ENCODE peak calls at places on chromosome 7, in nine cellular contexts. One of them, this sample, is unnamed. For H3K27me3, the result is how much of the 10 kb centered on the place peaks cover.

GRCh38 chr7:98826400-98826799 is 43.4 kb downstream of the TMEM130 start:
- DNase-seq in neural progenitor cell: no peak
- DNase-seq in PC-3: no peak
- DNase-seq in astrocyte: no peak
- DNase-seq in PC-9: no peak
- DNase-seq in mammary epithelial cell: peak
- DNase-seq in GM23338: no peak
- DNase-seq in GM23248: no peak
- DNase-seq in hepatocyte: no peak
- DNase-seq in this sample: no peak

GRCh38 chr7:137909042-137909441 is 62.3 kb upstream of the DGKI start:
- DNase-seq in GM23338: no peak
- DNase-seq in GM23248: no peak
- DNase-seq in PC-9: no peak
- DNase-seq in astrocyte: peak
- DNase-seq in PC-3: no peak
- DNase-seq in neural progenitor cell: no peak
- DNase-seq in hepatocyte: no peak
- DNase-seq in mammary epithelial cell: no peak
- DNase-seq in this sample: peak

GRCh38 chr7:82624337-82624736 is 180.8 kb upstream of the CACNA2D1 start:
- DNase-seq in hepatocyte: no peak
- DNase-seq in mammary epithelial cell: peak
- DNase-seq in GM23248: peak
- DNase-seq in GM23338: no peak
- DNase-seq in PC-9: no peak
- DNase-seq in astrocyte: peak
- DNase-seq in neural progenitor cell: no peak
- DNase-seq in PC-3: peak
- DNase-seq in this sample: peak

GRCh38 chr7:17986826-17987225 is 40.8 kb downstream of the PRPS1L1 start:
- DNase-seq in neural progenitor cell: no peak
- DNase-seq in PC-9: peak
- DNase-seq in astrocyte: peak
- DNase-seq in GM23248: peak
- DNase-seq in GM23338: no peak
- DNase-seq in PC-3: peak
- DNase-seq in mammary epithelial cell: no peak
- DNase-seq in hepatocyte: peak
- DNase-seq in this sample: peak

GRCh38 chr7:137932881-137933269 is 69.0 kb downstream of the CREB3L2 start:
- DNase-seq in PC-3: peak
- DNase-seq in astrocyte: peak
- DNase-seq in PC-9: no peak
- DNase-seq in hepatocyte: no peak
- DNase-seq in GM23248: peak
- DNase-seq in neural progenitor cell: no peak
- DNase-seq in GM23338: no peak
- DNase-seq in mammary epithelial cell: peak
- DNase-seq in this sample: peak

GRCh38 chr7:140635345-140635744 is 5.3 kb downstream of the DENND2A start:
- DNase-seq in astrocyte: no peak
- DNase-seq in PC-9: no peak
- DNase-seq in hepatocyte: no peak
- DNase-seq in PC-3: no peak
- DNase-seq in mammary epithelial cell: no peak
- DNase-seq in GM23248: no peak
- DNase-seq in neural progenitor cell: no peak
- DNase-seq in GM23338: peak
- DNase-seq in this sample: no peak

GRCh38 chr7:42843209-42843800 is 68.6 kb downstream of the C7orf25 start:
- DNase-seq in PC-3: peak
- DNase-seq in PC-9: no peak
- DNase-seq in neural progenitor cell: peak
- DNase-seq in GM23338: peak
- DNase-seq in mammary epithelial cell: no peak
- DNase-seq in astrocyte: peak
- DNase-seq in hepatocyte: peak
- DNase-seq in GM23248: peak
- DNase-seq in this sample: peak

GRCh38 chr7:148773344-148773743 is 74.6 kb downstream of the CUL1 start:
- DNase-seq in PC-9: no peak
- DNase-seq in mammary epithelial cell: no peak
- DNase-seq in neural progenitor cell: no peak
- DNase-seq in hepatocyte: no peak
- DNase-seq in GM23248: no peak
- DNase-seq in astrocyte: peak
- DNase-seq in PC-3: no peak
- DNase-seq in GM23338: no peak
- DNase-seq in this sample: peak

GRCh38 chr7:101915000-101915399 is 97.6 kb downstream of the CUX1 start:
- DNase-seq in astrocyte: no peak
- DNase-seq in PC-3: no peak
- DNase-seq in GM23338: no peak
- DNase-seq in PC-9: no peak
- DNase-seq in GM23248: no peak
- DNase-seq in mammary epithelial cell: no peak
- DNase-seq in neural progenitor cell: no peak
- DNase-seq in hepatocyte: no peak
- DNase-seq in this sample: no peak

GRCh38 chr7:132291446-132291845 is 284.8 kb downstream of the PLXNA4 start:
- DNase-seq in mammary epithelial cell: no peak
- DNase-seq in GM23338: peak
- DNase-seq in astrocyte: peak
- DNase-seq in hepatocyte: no peak
- DNase-seq in PC-9: no peak
- DNase-seq in GM23248: no peak
- DNase-seq in neural progenitor cell: no peak
- DNase-seq in PC-3: peak
- DNase-seq in this sample: no peak

GRCh38 chr7:43784030-43785001 is 25.8 kb downstream of the BLVRA start:
- DNase-seq in mammary epithelial cell: no peak
- DNase-seq in PC-3: no peak
- DNase-seq in GM23338: no peak
- DNase-seq in neural progenitor cell: no peak
- DNase-seq in PC-9: no peak
- DNase-seq in GM23248: peak
- DNase-seq in astrocyte: no peak
- DNase-seq in hepatocyte: no peak
- DNase-seq in this sample: peak

GRCh38 chr7:44218418-44219201 is 17.8 kb downstream of the YKT6 start:
- DNase-seq in GM23338: peak
- DNase-seq in astrocyte: no peak
- DNase-seq in PC-9: no peak
- DNase-seq in neural progenitor cell: peak
- DNase-seq in PC-3: no peak
- DNase-seq in hepatocyte: no peak
- DNase-seq in GM23248: no peak
- DNase-seq in mammary epithelial cell: no peak
- DNase-seq in this sample: no peak

GRCh38 chr7:36820527-36821170 is 96.4 kb upstream of the AOAH start:
- DNase-seq in GM23338: no peak
- DNase-seq in astrocyte: peak
- DNase-seq in mammary epithelial cell: peak
- DNase-seq in GM23248: peak
- DNase-seq in PC-9: no peak
- DNase-seq in neural progenitor cell: no peak
- DNase-seq in hepatocyte: no peak
- DNase-seq in PC-3: no peak
- DNase-seq in this sample: peak

GRCh38 chr7:107236857-107237256 is 68.1 kb downstream of the HBP1 start:
- DNase-seq in mammary epithelial cell: no peak
- DNase-seq in GM23338: no peak
- DNase-seq in PC-9: no peak
- DNase-seq in hepatocyte: no peak
- DNase-seq in astrocyte: no peak
- DNase-seq in neural progenitor cell: no peak
- DNase-seq in GM23248: no peak
- DNase-seq in PC-3: no peak
- DNase-seq in this sample: no peak

GRCh38 chr7:149381245-149381644 is 79.6 kb downstream of the ZNF777 start:
- DNase-seq in PC-3: peak
- DNase-seq in neural progenitor cell: no peak
- DNase-seq in GM23248: no peak
- DNase-seq in mammary epithelial cell: no peak
- DNase-seq in hepatocyte: no peak
- DNase-seq in astrocyte: no peak
- DNase-seq in GM23338: no peak
- DNase-seq in PC-9: peak
- DNase-seq in this sample: no peak

GRCh38 chr7:3149231-3149960 is 105.7 kb upstream of the CARD11 start:
- DNase-seq in mammary epithelial cell: no peak
- DNase-seq in neural progenitor cell: no peak
- DNase-seq in GM23248: no peak
- DNase-seq in astrocyte: no peak
- DNase-seq in hepatocyte: no peak
- DNase-seq in PC-9: no peak
- DNase-seq in PC-3: no peak
- DNase-seq in GM23338: no peak
- DNase-seq in this sample: no peak

DNA sequence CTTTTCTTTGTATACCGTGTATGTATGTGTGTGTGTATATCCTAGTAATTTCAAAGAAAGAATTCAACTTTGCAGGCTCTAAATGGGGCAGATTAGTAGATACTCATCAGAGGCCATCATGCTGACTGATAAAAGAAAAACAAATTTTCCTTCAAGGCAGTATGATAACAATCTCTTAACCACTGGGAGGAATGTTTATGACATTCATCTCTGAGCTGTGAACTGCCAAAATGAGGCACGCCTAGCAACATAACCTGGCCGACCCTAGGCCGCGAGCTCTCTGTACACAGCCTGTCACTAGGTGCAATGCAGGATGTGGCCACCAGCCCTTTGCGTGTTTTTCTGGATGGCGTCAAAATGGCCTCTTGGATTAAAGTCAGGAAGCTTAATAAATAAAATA is 343.7 kb upstream of the GALNT17 start:
- DNase-seq in GM23248: no peak
- DNase-seq in GM23338: peak
- DNase-seq in PC-9: peak
- DNase-seq in neural progenitor cell: no peak
- DNase-seq in PC-3: no peak
- DNase-seq in hepatocyte: no peak
- DNase-seq in astrocyte: no peak
- DNase-seq in mammary epithelial cell: no peak
- DNase-seq in this sample: no peak
- H2AFZ ChIP-seq in GM23248: no peak
- H2AFZ ChIP-seq in GM23338: no peak
- H2AFZ ChIP-seq in PC-9: no peak
- H2AFZ ChIP-seq in neural progenitor cell: no peak
- H2AFZ ChIP-seq in PC-3: no peak
- H2AFZ ChIP-seq in hepatocyte: no peak
- H2AFZ ChIP-seq in astrocyte: no peak
- H2AFZ ChIP-seq in mammary epithelial cell: no peak
- H2AFZ ChIP-seq in this sample: no peak

GRCh38 chr7:142554555-142555532 is 194.4 kb upstream of the PRSS1 start:
- DNase-seq in hepatocyte: no peak
- DNase-seq in GM23248: peak
- DNase-seq in GM23338: no peak
- DNase-seq in mammary epithelial cell: no peak
- DNase-seq in neural progenitor cell: no peak
- DNase-seq in PC-3: no peak
- DNase-seq in astrocyte: peak
- DNase-seq in PC-9: no peak
- DNase-seq in this sample: peak

GRCh38 chr7:142553216-142553615 is 196.1 kb upstream of the PRSS1 start:
- DNase-seq in GM23338: no peak
- DNase-seq in PC-3: peak
- DNase-seq in mammary epithelial cell: no peak
- DNase-seq in hepatocyte: no peak
- DNase-seq in PC-9: peak
- DNase-seq in GM23248: peak
- DNase-seq in neural progenitor cell: no peak
- DNase-seq in astrocyte: peak
- DNase-seq in this sample: no peak

GRCh38 chr7:142549007-142549406 is 200.3 kb upstream of the PRSS1 start:
- DNase-seq in astrocyte: peak
- DNase-seq in PC-3: no peak
- DNase-seq in hepatocyte: no peak
- DNase-seq in GM23248: peak
- DNase-seq in neural progenitor cell: no peak
- DNase-seq in mammary epithelial cell: peak
- DNase-seq in PC-9: no peak
- DNase-seq in GM23338: no peak
- DNase-seq in this sample: peak
- H3K27me3 ChIP-seq in astrocyte: under half
- H3K27me3 ChIP-seq in PC-3: under half
- H3K27me3 ChIP-seq in hepatocyte: under half
- H3K27me3 ChIP-seq in GM23248: under half
- H3K27me3 ChIP-seq in neural progenitor cell: under half
- H3K27me3 ChIP-seq in mammary epithelial cell: under half
- H3K27me3 ChIP-seq in PC-9: under half
- H3K27me3 ChIP-seq in GM23338: under half
- H3K27me3 ChIP-seq in this sample: under half

DNA sequence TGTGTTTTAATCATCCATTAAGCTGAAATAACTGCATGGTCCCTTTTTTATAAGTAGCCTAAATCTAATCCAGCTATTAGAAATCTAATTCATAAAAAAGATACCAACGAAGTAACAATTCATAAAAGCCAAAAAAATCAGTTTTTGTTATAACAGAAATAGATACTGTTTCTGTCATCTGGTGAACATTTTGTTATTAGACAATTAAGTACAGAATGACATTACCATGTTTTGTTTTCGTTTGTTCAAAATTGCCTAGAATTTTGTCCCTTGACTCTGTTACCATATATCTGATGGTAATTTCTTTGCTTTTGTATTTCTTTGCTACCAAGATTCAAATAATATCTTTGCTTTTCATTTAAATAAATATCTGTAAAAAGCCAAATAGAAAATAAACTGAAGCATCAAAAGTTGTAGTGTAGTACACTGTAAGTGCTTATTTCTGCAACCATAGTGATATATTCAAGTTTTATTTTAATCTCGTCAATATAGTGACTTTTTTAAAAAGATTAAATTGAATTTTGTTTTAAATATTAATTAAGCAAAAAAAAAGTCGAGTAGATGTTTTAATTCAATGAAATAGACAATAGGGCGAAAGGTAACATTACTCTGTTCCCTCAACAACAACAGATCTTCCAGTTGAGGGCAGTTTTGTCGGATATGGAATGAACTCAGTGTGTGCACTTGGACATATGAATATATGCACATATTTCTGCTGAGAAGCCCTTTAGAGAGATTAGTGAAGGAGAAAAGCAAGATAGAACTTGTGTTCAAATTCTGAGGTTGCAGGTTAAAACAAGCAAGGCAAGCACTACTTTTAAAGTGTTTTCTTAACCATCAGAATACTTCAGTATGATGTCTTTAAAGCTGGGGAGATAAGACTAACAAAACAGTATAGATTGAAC is 7.9 kb upstream of the IGF2BP3 start:
- DNase-seq in PC-9: no peak
- DNase-seq in mammary epithelial cell: no peak
- DNase-seq in GM23338: no peak
- DNase-seq in hepatocyte: no peak
- DNase-seq in neural progenitor cell: no peak
- DNase-seq in GM23248: no peak
- DNase-seq in astrocyte: no peak
- DNase-seq in PC-3: no peak
- DNase-seq in this sample: no peak
- TF ChIP-seq EZH2 in PC-9: no peak
- TF ChIP-seq EZH2 in mammary epithelial cell: no peak
- TF ChIP-seq EZH2 in GM23338: no peak
- TF ChIP-seq EZH2 in hepatocyte: no peak
- TF ChIP-seq EZH2 in neural progenitor cell: no peak
- TF ChIP-seq EZH2 in GM23248: peak
- TF ChIP-seq EZH2 in astrocyte: no peak
- TF ChIP-seq EZH2 in PC-3: no peak
- TF ChIP-seq EZH2 in this sample: no peak

GRCh38 chr7:63065684-63066083 is 933.0 kb upstream of the ZNF722 start:
- DNase-seq in GM23248: no peak
- DNase-seq in hepatocyte: no peak
- DNase-seq in PC-3: no peak
- DNase-seq in PC-9: no peak
- DNase-seq in neural progenitor cell: no peak
- DNase-seq in astrocyte: no peak
- DNase-seq in mammary epithelial cell: no peak
- DNase-seq in GM23338: no peak
- DNase-seq in this sample: no peak
- H2AFZ ChIP-seq in GM23248: no peak
- H2AFZ ChIP-seq in hepatocyte: no peak
- H2AFZ ChIP-seq in PC-3: no peak
- H2AFZ ChIP-seq in PC-9: no peak
- H2AFZ ChIP-seq in neural progenitor cell: no peak
- H2AFZ ChIP-seq in astrocyte: no peak
- H2AFZ ChIP-seq in mammary epithelial cell: no peak
- H2AFZ ChIP-seq in GM23338: no peak
- H2AFZ ChIP-seq in this sample: no peak